ENCODE peak calls at places on chromosome 19, in seven cellular contexts. One of them, this sample, is unnamed.
A peak's percentile ranks its signal among the peaks of the same experiment; 100 is the strongest.

GRCh38 chr19:7191946-7192691 is 102.1 kb downstream of the INSR start:
- DNase-seq in lower lobe of right lung: no peak
- DNase-seq in IMR-90: no peak
- DNase-seq in bronchial epithelial cell: no peak
- DNase-seq in mucosa of descending colon: no peak
- DNase-seq in neuronal stem cell: no peak
- DNase-seq in sigmoid colon: no peak
- DNase-seq in this sample: no peak

GRCh38 chr19:339262-339887 is 5.2 kb downstream of the MIER2 start:
- DNase-seq in bronchial epithelial cell: no peak
- DNase-seq in sigmoid colon: no peak
- DNase-seq in neuronal stem cell: no peak
- DNase-seq in IMR-90: peak; percentile 22
- DNase-seq in mucosa of descending colon: no peak
- DNase-seq in lower lobe of right lung: no peak
- DNase-seq in this sample: no peak

GRCh38 chr19:1632462-1633268 is 19.8 kb downstream of the TCF3 start:
- DNase-seq in mucosa of descending colon: peak; percentile 78
- DNase-seq in IMR-90: no peak
- DNase-seq in bronchial epithelial cell: no peak
- DNase-seq in neuronal stem cell: no peak
- DNase-seq in lower lobe of right lung: no peak
- DNase-seq in sigmoid colon: no peak
- DNase-seq in this sample: no peak

GRCh38 chr19:16023558-16023915 is 52.8 kb upstream of the TPM4 start:
- DNase-seq in sigmoid colon: peak; percentile 50
- DNase-seq in neuronal stem cell: no peak
- DNase-seq in mucosa of descending colon: no peak
- DNase-seq in lower lobe of right lung: no peak
- DNase-seq in IMR-90: no peak
- DNase-seq in bronchial epithelial cell: no peak
- DNase-seq in this sample: no peak

GRCh38 chr19:1945899-1946298 is 4.9 kb downstream of the CSNK1G2 start:
- DNase-seq in lower lobe of right lung: no peak
- DNase-seq in mucosa of descending colon: peak; percentile 58
- DNase-seq in bronchial epithelial cell: no peak
- DNase-seq in sigmoid colon: peak; percentile 80
- DNase-seq in neuronal stem cell: no peak
- DNase-seq in IMR-90: no peak
- DNase-seq in this sample: peak; percentile 72

GRCh38 chr19:38676023-38676877 is 28.8 kb downstream of the ACTN4 start:
- DNase-seq in lower lobe of right lung: no peak
- DNase-seq in bronchial epithelial cell: peak; percentile 48
- DNase-seq in sigmoid colon: no peak
- DNase-seq in IMR-90: peak; percentile 78
- DNase-seq in neuronal stem cell: no peak
- DNase-seq in mucosa of descending colon: no peak
- DNase-seq in this sample: no peak

GRCh38 chr19:43476606-43477005 is 11.2 kb upstream of the LYPD3 start:
- DNase-seq in lower lobe of right lung: no peak
- DNase-seq in IMR-90: peak; percentile 94
- DNase-seq in neuronal stem cell: no peak
- DNase-seq in mucosa of descending colon: no peak
- DNase-seq in bronchial epithelial cell: no peak
- DNase-seq in sigmoid colon: no peak
- DNase-seq in this sample: no peak

GRCh38 chr19:46994141-46994686 is 25.4 kb upstream of the NPAS1 start:
- DNase-seq in sigmoid colon: no peak
- DNase-seq in lower lobe of right lung: no peak
- DNase-seq in bronchial epithelial cell: no peak
- DNase-seq in neuronal stem cell: no peak
- DNase-seq in mucosa of descending colon: peak; percentile 48
- DNase-seq in IMR-90: no peak
- DNase-seq in this sample: no peak

GRCh38 chr19:21608571-21608970 is 103.2 kb downstream of the ZNF429 start:
- DNase-seq in IMR-90: no peak
- DNase-seq in mucosa of descending colon: no peak
- DNase-seq in bronchial epithelial cell: no peak
- DNase-seq in lower lobe of right lung: no peak
- DNase-seq in neuronal stem cell: no peak
- DNase-seq in sigmoid colon: no peak
- DNase-seq in this sample: no peak

GRCh38 chr19:23460656-23461055 is 65.4 kb upstream of the ZNF91 start:
- DNase-seq in sigmoid colon: no peak
- DNase-seq in neuronal stem cell: no peak
- DNase-seq in IMR-90: no peak
- DNase-seq in mucosa of descending colon: no peak
- DNase-seq in bronchial epithelial cell: peak; percentile 38
- DNase-seq in lower lobe of right lung: no peak
- DNase-seq in this sample: no peak

GRCh38 chr19:41411682-41412265 is 14.2 kb downstream of the BCKDHA start:
- DNase-seq in sigmoid colon: no peak
- DNase-seq in IMR-90: no peak
- DNase-seq in neuronal stem cell: no peak
- DNase-seq in lower lobe of right lung: no peak
- DNase-seq in bronchial epithelial cell: peak; percentile 43
- DNase-seq in mucosa of descending colon: no peak
- DNase-seq in this sample: no peak

GRCh38 chr19:814108-815078 is 7.4 kb downstream of the PLPPR3 start:
- DNase-seq in neuronal stem cell: no peak
- DNase-seq in bronchial epithelial cell: no peak
- DNase-seq in lower lobe of right lung: no peak
- DNase-seq in IMR-90: no peak
- DNase-seq in mucosa of descending colon: no peak
- DNase-seq in sigmoid colon: no peak
- DNase-seq in this sample: peak; percentile 65

GRCh38 chr19:34360354-34360909 is 4.6 kb upstream of the GPI start:
- DNase-seq in sigmoid colon: no peak
- DNase-seq in bronchial epithelial cell: no peak
- DNase-seq in neuronal stem cell: no peak
- DNase-seq in mucosa of descending colon: no peak
- DNase-seq in IMR-90: no peak
- DNase-seq in lower lobe of right lung: no peak
- DNase-seq in this sample: no peak

GRCh38 chr19:35746087-35746462 is 624 bp downstream of the PSENEN start:
- DNase-seq in sigmoid colon: no peak
- DNase-seq in mucosa of descending colon: no peak
- DNase-seq in bronchial epithelial cell: no peak
- DNase-seq in IMR-90: no peak
- DNase-seq in neuronal stem cell: no peak
- DNase-seq in lower lobe of right lung: no peak
- DNase-seq in this sample: no peak

GRCh38 chr19:43315851-43316250 is 37.6 kb upstream of the CD177 start:
- DNase-seq in mucosa of descending colon: no peak
- DNase-seq in lower lobe of right lung: no peak
- DNase-seq in sigmoid colon: no peak
- DNase-seq in bronchial epithelial cell: no peak
- DNase-seq in neuronal stem cell: no peak
- DNase-seq in IMR-90: no peak
- DNase-seq in this sample: no peak

GRCh38 chr19:31610036-31610435 is 260.8 kb upstream of the TSHZ3 start:
- DNase-seq in lower lobe of right lung: no peak
- DNase-seq in mucosa of descending colon: no peak
- DNase-seq in IMR-90: no peak
- DNase-seq in neuronal stem cell: no peak
- DNase-seq in bronchial epithelial cell: no peak
- DNase-seq in sigmoid colon: no peak
- DNase-seq in this sample: no peak

GRCh38 chr19:38277969-38278680 is 13.8 kb downstream of the SPINT2 start:
- DNase-seq in lower lobe of right lung: peak; percentile 62
- DNase-seq in mucosa of descending colon: no peak
- DNase-seq in neuronal stem cell: no peak
- DNase-seq in IMR-90: peak; percentile 35
- DNase-seq in sigmoid colon: no peak
- DNase-seq in bronchial epithelial cell: no peak
- DNase-seq in this sample: no peak

GRCh38 chr19:33705090-33705847 is 83.5 kb downstream of the CHST8 start:
- DNase-seq in bronchial epithelial cell: no peak
- DNase-seq in lower lobe of right lung: no peak
- DNase-seq in IMR-90: no peak
- DNase-seq in mucosa of descending colon: no peak
- DNase-seq in sigmoid colon: peak; percentile 43
- DNase-seq in neuronal stem cell: no peak
- DNase-seq in this sample: peak; percentile 46

GRCh38 chr19:38654478-38655079 is 7.1 kb downstream of the ACTN4 start:
- DNase-seq in neuronal stem cell: no peak
- DNase-seq in IMR-90: peak; percentile 78
- DNase-seq in lower lobe of right lung: no peak
- DNase-seq in sigmoid colon: no peak
- DNase-seq in mucosa of descending colon: no peak
- DNase-seq in bronchial epithelial cell: no peak
- DNase-seq in this sample: no peak

GRCh38 chr19:52230685-52231084 is 38.7 kb upstream of the ZNF766 start:
- DNase-seq in mucosa of descending colon: no peak
- DNase-seq in IMR-90: no peak
- DNase-seq in bronchial epithelial cell: no peak
- DNase-seq in neuronal stem cell: no peak
- DNase-seq in sigmoid colon: no peak
- DNase-seq in lower lobe of right lung: no peak
- DNase-seq in this sample: no peak

DNA sequence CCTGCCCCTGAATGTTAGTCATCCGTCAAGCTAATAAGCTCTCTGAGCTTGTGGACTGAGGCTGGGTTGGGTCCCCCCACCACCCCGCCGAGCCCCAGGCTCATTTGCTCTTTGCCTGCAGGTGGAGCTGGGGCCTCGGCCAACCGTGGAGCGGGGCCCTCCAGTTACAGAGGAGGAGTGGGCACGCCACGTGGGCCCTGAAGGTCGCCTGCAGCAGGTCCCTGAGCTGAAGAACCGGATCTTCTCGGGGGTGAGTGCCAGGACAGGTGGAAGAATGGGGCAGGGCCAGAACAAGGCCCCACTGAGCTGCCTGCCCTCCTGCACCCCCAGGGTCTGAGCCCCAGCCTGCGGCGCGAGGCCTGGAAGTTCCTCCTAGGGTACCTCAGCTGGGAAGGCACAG is 5.1 kb downstream of the TBC1D17 start:
- DNase-seq in sigmoid colon: no peak
- DNase-seq in mucosa of descending colon: no peak
- DNase-seq in neuronal stem cell: no peak
- DNase-seq in IMR-90: no peak
- DNase-seq in lower lobe of right lung: no peak
- DNase-seq in bronchial epithelial cell: no peak
- DNase-seq in this sample: no peak
- H3K36me3 ChIP-seq in sigmoid colon: peaks cover 57% of the 10 kb centered on the region
- H3K36me3 ChIP-seq in mucosa of descending colon: peaks cover 5% of the 10 kb centered on the region
- H3K36me3 ChIP-seq in neuronal stem cell: peaks cover 69% of the 10 kb centered on the region
- H3K36me3 ChIP-seq in IMR-90: peaks cover 61% of the 10 kb centered on the region
- H3K36me3 ChIP-seq in lower lobe of right lung: peaks cover 83% of the 10 kb centered on the region
- H3K36me3 ChIP-seq in bronchial epithelial cell: peaks cover 38% of the 10 kb centered on the region
- H3K36me3 ChIP-seq in this sample: peaks cover 72% of the 10 kb centered on the region

DNA sequence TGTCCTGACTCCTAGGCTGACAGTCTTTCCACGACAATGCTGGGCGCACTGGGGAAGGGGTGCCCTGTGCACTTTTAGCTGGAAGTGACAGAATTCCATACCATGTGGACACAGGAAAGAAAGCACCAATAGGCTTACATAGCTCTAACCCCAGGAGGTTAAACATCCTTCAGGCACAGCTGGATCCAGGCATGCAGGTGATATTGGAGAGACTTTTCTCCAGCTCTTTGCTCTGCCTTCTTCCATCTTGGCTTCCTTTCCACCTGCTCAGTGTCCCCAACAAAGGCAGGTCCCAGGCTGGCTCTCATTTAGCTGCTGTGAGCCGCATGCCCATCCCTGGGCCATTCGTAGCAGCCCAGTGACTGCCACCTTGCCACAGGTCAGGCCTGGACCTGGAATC is 61.1 kb upstream of the LDLR start:
- DNase-seq in bronchial epithelial cell: no peak
- DNase-seq in mucosa of descending colon: no peak
- DNase-seq in neuronal stem cell: no peak
- DNase-seq in sigmoid colon: no peak
- DNase-seq in IMR-90: no peak
- DNase-seq in lower lobe of right lung: no peak
- DNase-seq in this sample: no peak
- H3K36me3 ChIP-seq in bronchial epithelial cell: peaks cover 56% of the 10 kb centered on the region
- H3K36me3 ChIP-seq in mucosa of descending colon: peaks cover 14% of the 10 kb centered on the region
- H3K36me3 ChIP-seq in neuronal stem cell: peaks cover 98% of the 10 kb centered on the region
- H3K36me3 ChIP-seq in sigmoid colon: peaks cover 63% of the 10 kb centered on the region
- H3K36me3 ChIP-seq in IMR-90: peaks cover 90% of the 10 kb centered on the region
- H3K36me3 ChIP-seq in lower lobe of right lung: peaks cover 99% of the 10 kb centered on the region
- H3K36me3 ChIP-seq in this sample: peaks cover 97% of the 10 kb centered on the region

GRCh38 chr19:29708553-29709439 is 6.3 kb downstream of the C19orf12 start:
- DNase-seq in IMR-90: no peak
- DNase-seq in mucosa of descending colon: peak; percentile 66
- DNase-seq in sigmoid colon: no peak
- DNase-seq in bronchial epithelial cell: no peak
- DNase-seq in neuronal stem cell: no peak
- DNase-seq in lower lobe of right lung: no peak
- DNase-seq in this sample: peak; percentile 26

GRCh38 chr19:29704562-29705558 is 10.2 kb downstream of the C19orf12 start:
- DNase-seq in IMR-90: no peak
- DNase-seq in lower lobe of right lung: no peak
- DNase-seq in sigmoid colon: no peak
- DNase-seq in mucosa of descending colon: no peak
- DNase-seq in bronchial epithelial cell: no peak
- DNase-seq in neuronal stem cell: no peak
- DNase-seq in this sample: no peak

GRCh38 chr19:29702958-29703320 is 12.1 kb downstream of the C19orf12 start:
- DNase-seq in neuronal stem cell: no peak
- DNase-seq in mucosa of descending colon: no peak
- DNase-seq in bronchial epithelial cell: no peak
- DNase-seq in sigmoid colon: no peak
- DNase-seq in IMR-90: no peak
- DNase-seq in lower lobe of right lung: no peak
- DNase-seq in this sample: peak; percentile 15

GRCh38 chr19:29706635-29707034 is 8.4 kb downstream of the C19orf12 start:
- DNase-seq in mucosa of descending colon: no peak
- DNase-seq in neuronal stem cell: no peak
- DNase-seq in sigmoid colon: no peak
- DNase-seq in lower lobe of right lung: no peak
- DNase-seq in bronchial epithelial cell: no peak
- DNase-seq in IMR-90: no peak
- DNase-seq in this sample: no peak

GRCh38 chr19:29705706-29706105 is 9.4 kb downstream of the C19orf12 start:
- DNase-seq in sigmoid colon: no peak
- DNase-seq in lower lobe of right lung: no peak
- DNase-seq in bronchial epithelial cell: no peak
- DNase-seq in IMR-90: no peak
- DNase-seq in neuronal stem cell: no peak
- DNase-seq in mucosa of descending colon: no peak
- DNase-seq in this sample: no peak
- H3K36me3 ChIP-seq in sigmoid colon: peaks cover 3% of the 10 kb centered on the region
- H3K36me3 ChIP-seq in lower lobe of right lung: peaks cover 61% of the 10 kb centered on the region
- H3K36me3 ChIP-seq in bronchial epithelial cell: peaks cover 1% of the 10 kb centered on the region
- H3K36me3 ChIP-seq in IMR-90: peaks cover 37% of the 10 kb centered on the region
- H3K36me3 ChIP-seq in neuronal stem cell: peaks cover 50% of the 10 kb centered on the region
- H3K36me3 ChIP-seq in mucosa of descending colon: no peaks in the 10 kb centered on the region
- H3K36me3 ChIP-seq in this sample: peaks cover 26% of the 10 kb centered on the region

GRCh38 chr19:13077233-13077632 is 25.4 kb downstream of the LYL1 start:
- DNase-seq in neuronal stem cell: no peak
- DNase-seq in sigmoid colon: no peak
- DNase-seq in IMR-90: no peak
- DNase-seq in bronchial epithelial cell: no peak
- DNase-seq in mucosa of descending colon: no peak
- DNase-seq in lower lobe of right lung: no peak
- DNase-seq in this sample: no peak
- H3K36me3 ChIP-seq in neuronal stem cell: no peaks in the 10 kb centered on the region
- H3K36me3 ChIP-seq in sigmoid colon: peaks cover 15% of the 10 kb centered on the region
- H3K36me3 ChIP-seq in IMR-90: peaks cover 54% of the 10 kb centered on the region
- H3K36me3 ChIP-seq in bronchial epithelial cell: peaks cover 12% of the 10 kb centered on the region
- H3K36me3 ChIP-seq in mucosa of descending colon: no peaks in the 10 kb centered on the region
- H3K36me3 ChIP-seq in lower lobe of right lung: peaks cover 51% of the 10 kb centered on the region
- H3K36me3 ChIP-seq in this sample: peaks cover 39% of the 10 kb centered on the region